ENCODE peak calls at places on chromosomes 12 and 14, in five cellular contexts. B, P, A, U and T are unnamed samples.
A peak's percentile ranks its signal among the peaks of the same experiment; 100 is the strongest.

GRCh38 chr12:51809193-51809592 is 39.3 kb downstream of the FIGNL2 start:
- DNase-seq in B (no peak), P (no peak), A (no peak), U (no peak), T (no peak)

GRCh38 chr14:59772252-59772651 is 98.3 kb downstream of the RTN1 start:
- DNase-seq in B (peak; percentile 7), P (no peak), A (no peak), U (no peak), T (peak; percentile 48)

GRCh38 chr14:72907327-72907826 is 13.5 kb upstream of the DPF3 start:
- DNase-seq in B (no peak), P (no peak), A (no peak), U (no peak), T (no peak)

GRCh38 chr14:100587763-100588411 is 670 bp upstream of the BEGAIN start:
- DNase-seq in B (no peak), P (no peak), A (no peak), U (no peak), T (no peak)

GRCh38 chr12:117587646-117588287 is 226.3 kb upstream of the NOS1 start:
- DNase-seq in B (peak; percentile 50), P (peak; percentile 4), A (no peak), U (no peak), T (peak; percentile 71)

GRCh38 chr14:99687284-99688209 is 3.4 kb downstream of the CYP46A1 start:
- DNase-seq in B (no peak), P (no peak), A (no peak), U (peak; percentile 30), T (peak; percentile 53)

GRCh38 chr14:69818760-69819191 is 21.7 kb upstream of the SLC10A1 start:
- DNase-seq in B (peak; percentile 67), P (no peak), A (peak; percentile 29), U (peak; percentile 22), T (peak; percentile 81)

GRCh38 chr14:22387776-22388241 is 201.2 kb downstream of the DAD1 start:
- DNase-seq in B (no peak), P (no peak), A (no peak), U (no peak), T (no peak)

GRCh38 chr14:72630374-72630773 is 263.5 kb downstream of the DPF3 start:
- DNase-seq in B (no peak), P (no peak), A (no peak), U (no peak), T (no peak)

GRCh38 chr14:22752422-22752821 is 14.1 kb upstream of the OXA1L start:
- DNase-seq in B (no peak), P (no peak), A (no peak), U (no peak), T (no peak)

GRCh38 chr14:104875811-104876210 is 10.7 kb downstream of the CEP170B start:
- DNase-seq in B (no peak), P (no peak), A (no peak), U (no peak), T (no peak)

GRCh38 chr12:54229624-54230212 is 40.9 kb upstream of the SMUG1 start:
- DNase-seq in B (no peak), P (no peak), A (peak; percentile 92), U (no peak), T (peak; percentile 97)

GRCh38 chr14:45709541-45709940 is 456.5 kb upstream of the MIS18BP1 start:
- DNase-seq in B (no peak), P (no peak), A (no peak), U (no peak), T (no peak)

GRCh38 chr12:75660805-75661404 is 149.5 kb upstream of the KRR1 start:
- DNase-seq in B (no peak), P (no peak), A (no peak), U (no peak), T (no peak)

GRCh38 chr12:80299219-80299618 is 144.8 kb upstream of the PTPRQ start:
- DNase-seq in B (no peak), P (no peak), A (no peak), U (no peak), T (no peak)

GRCh38 chr14:35044939-35045797 is 904 bp upstream of the FAM177A1 start:
- DNase-seq in B (no peak), P (no peak), A (peak; percentile 7), U (no peak), T (no peak)

GRCh38 chr12:24561411-24561871 is 387.5 kb downstream of the BCAT1 start:
- DNase-seq in B (no peak), P (no peak), A (no peak), U (no peak), T (peak; percentile 77)

GRCh38 chr12:131862084-131862441 is 32.4 kb upstream of the ULK1 start:
- DNase-seq in B (no peak), P (no peak), A (no peak), U (no peak), T (no peak)

GRCh38 chr12:123040106-123040505 is 59.6 kb downstream of the ARL6IP4 start:
- DNase-seq in B (no peak), P (no peak), A (no peak), U (no peak), T (no peak)

GRCh38 chr12:93019240-93019910 is 90.3 kb upstream of the EEA1 start:
- DNase-seq in B (no peak), P (no peak), A (no peak), U (no peak), T (no peak)

GRCh38 chr14:100764716-100765115 is 38.0 kb downstream of the DLK1 start:
- DNase-seq in B (no peak), P (no peak), A (no peak), U (no peak), T (peak; percentile 40)

GRCh38 chr14:52271538-52271937 is 4.0 kb downstream of the PTGDR start:
- DNase-seq in B (no peak), P (no peak), A (no peak), U (no peak), T (no peak)

GRCh38 chr14:61470954-61471279 is 149.5 kb downstream of the PRKCH start:
- DNase-seq in B (no peak), P (no peak), A (no peak), U (no peak), T (no peak)